ENCODE peak calls at places on chromosomes 1 and 21, in five cellular contexts. C, S, Q, G and T are unnamed samples.

GRCh38 chr1:207811920-207812720 is 60.3 kb downstream of the CD46 start:
- DNase-seq in Q (no peak), S (no peak), G (peak; percentile 92), C (no peak), T (no peak)

GRCh38 chr1:97745912-97746311 is 174.9 kb downstream of the DPYD start:
- DNase-seq in S (peak; percentile 5), C (no peak), Q (no peak), G (no peak), T (no peak)

GRCh38 chr1:106222415-106222814 is 834.1 kb upstream of the PRMT6 start:
- DNase-seq in C (no peak), Q (no peak), S (peak; percentile 74), G (no peak), T (peak; percentile 31)

GRCh38 chr1:12314328-12314903 is 84.6 kb downstream of the VPS13D start:
- DNase-seq in S (no peak), Q (peak; percentile 3), C (no peak), G (no peak), T (no peak)

GRCh38 chr1:114033219-114033706 is 54.0 kb downstream of the OLFML3 start:
- DNase-seq in G (no peak), Q (peak; percentile 3), S (no peak), C (no peak), T (no peak)

GRCh38 chr1:201537966-201538617 is 835 bp upstream of the NAV1 start:
- DNase-seq in S (no peak), G (no peak), Q (no peak), C (no peak), T (no peak)

GRCh38 chr21:43191971-43192370 is 23.2 kb downstream of the CRYAA start:
- DNase-seq in S (no peak), G (peak; percentile 19), Q (no peak), C (no peak), T (no peak)

GRCh38 chr1:2300004-2300771 is 72.1 kb downstream of the SKI start:
- DNase-seq in Q (no peak), G (no peak), S (no peak), C (peak; percentile 83), T (no peak)

GRCh38 chr21:22556829-22557228 is 1558.6 kb downstream of the NCAM2 start:
- DNase-seq in C (no peak), Q (no peak), G (no peak), S (no peak), T (no peak)

GRCh38 chr1:23330846-23331245 is 13.2 kb downstream of the HNRNPR start:
- DNase-seq in S (no peak), C (no peak), G (no peak), Q (no peak), T (no peak)

GRCh38 chr1:154423303-154423987 is 18.3 kb downstream of the IL6R start:
- DNase-seq in Q (no peak), C (no peak), S (no peak), G (no peak), T (no peak)